ENCODE peak calls at places on chromosome 1, in nine cellular contexts. U, N, B, L, A, E, R, F and H are unnamed samples.

GRCh38 chr1:44592208-44593145 is 81.8 kb downstream of the TMEM53 start:
- DNase-seq in U (no peak), N (peak), B (no peak), L (no peak), A (no peak), E (no peak), R (peak), F (no peak), H (no peak)

GRCh38 chr1:202230939-202231645 is 37.5 kb downstream of the LGR6 start:
- DNase-seq in U (no peak), N (no peak), B (no peak), L (no peak), A (no peak), E (no peak), R (no peak), F (no peak), H (no peak)

GRCh38 chr1:5575396-5576110 is 416.7 kb downstream of the NPHP4 start:
- DNase-seq in U (no peak), N (no peak), B (no peak), L (no peak), A (no peak), E (no peak), R (no peak), F (no peak), H (no peak)

GRCh38 chr1:175863291-175864050 is 120.1 kb upstream of the TNR start:
- DNase-seq in U (no peak), N (peak), B (no peak), L (no peak), A (no peak), E (no peak), R (no peak), F (no peak), H (no peak)

GRCh38 chr1:94209982-94210381 is 27.4 kb downstream of the ARHGAP29 start:
- DNase-seq in U (no peak), N (no peak), B (no peak), L (no peak), A (no peak), E (no peak), R (no peak), F (no peak), H (no peak)

GRCh38 chr1:43197343-43198127 is 25.4 kb downstream of the CFAP57 start:
- DNase-seq in U (no peak), N (no peak), B (no peak), L (no peak), A (no peak), E (no peak), R (no peak), F (no peak), H (no peak)

GRCh38 chr1:226625832-226626576 is 77.4 kb downstream of the STUM start:
- DNase-seq in U (no peak), N (no peak), B (no peak), L (no peak), A (no peak), E (no peak), R (no peak), F (no peak), H (no peak)

GRCh38 chr1:192445849-192446489 is 129.2 kb downstream of the RGS21 start:
- DNase-seq in U (peak), N (peak), B (peak), L (no peak), A (peak), E (peak), R (no peak), F (peak), H (peak)

GRCh38 chr1:172991674-172992400 is 58.9 kb downstream of the TNFSF18 start:
- DNase-seq in U (no peak), N (no peak), B (no peak), L (no peak), A (peak), E (no peak), R (no peak), F (no peak), H (no peak)

GRCh38 chr1:108862017-108862610 is 5.2 kb upstream of the AKNAD1 start:
- DNase-seq in U (no peak), N (no peak), B (no peak), L (no peak), A (no peak), E (no peak), R (no peak), F (no peak), H (no peak)

GRCh38 chr1:111960971-111961370 is 28.5 kb downstream of the KCND3 start:
- DNase-seq in U (no peak), N (no peak), B (no peak), L (no peak), A (no peak), E (no peak), R (no peak), F (no peak), H (no peak)

GRCh38 chr1:234906654-234907053 is 222.0 kb downstream of the TOMM20 start:
- DNase-seq in U (no peak), N (no peak), B (no peak), L (no peak), A (no peak), E (no peak), R (no peak), F (no peak), H (no peak)

GRCh38 chr1:47804127-47804526 is 193.1 kb downstream of the TRABD2B start:
- DNase-seq in U (no peak), N (no peak), B (no peak), L (no peak), A (no peak), E (no peak), R (no peak), F (no peak), H (no peak)

GRCh38 chr1:7420098-7420445 is 351.0 kb upstream of the VAMP3 start:
- DNase-seq in U (no peak), N (no peak), B (no peak), L (no peak), A (no peak), E (no peak), R (no peak), F (no peak), H (no peak)

GRCh38 chr1:203103201-203103600 is 17.4 kb upstream of the MYOG start:
- DNase-seq in U (no peak), N (no peak), B (no peak), L (no peak), A (peak), E (no peak), R (no peak), F (no peak), H (no peak)

GRCh38 chr1:218346391-218347204 is 1.5 kb downstream of the TGFB2 start:
- DNase-seq in U (no peak), N (no peak), B (peak), L (no peak), A (peak), E (peak), R (no peak), F (peak), H (peak)

GRCh38 chr1:214427871-214428277 is 123.5 kb downstream of the PTPN14 start:
- DNase-seq in U (peak), N (no peak), B (no peak), L (peak), A (peak), E (peak), R (no peak), F (peak), H (peak)